ENCODE peak calls at places on chromosomes 4 and X, in five cellular contexts. Y is HEK293T; E is C1 segment of cervical spinal cord; P is HCEC 1CT; T is stimulated activated CD4-positive, alpha-beta T cell treated with anti-CD3 and anti-CD28 coated beads, Interleukin-15, amount 100 ng/mL, for 24 hours. N is an unnamed sample.
A peak's percentile ranks its signal among the peaks of the same experiment; 100 is the strongest.

GRCh38 chrX:101483705-101484104 is 1.6 kb upstream of the ARMCX4 start:
- DNase-seq in Y (no peak), E (no peak), P (no peak), T (no peak), N (no peak)

GRCh38 chr4:158606969-158607368 is 64.7 kb downstream of the C4orf46 start:
- DNase-seq in Y (no peak), E (no peak), P (no peak), T (no peak), N (no peak)

GRCh38 chrX:153365670-153366069 is 31.7 kb downstream of the ZNF275 start:
- DNase-seq in Y (no peak), E (no peak), P (no peak), T (no peak), N (no peak)

GRCh38 chr4:136935305-136935704 is 597.0 kb downstream of the PCDH18 start:
- DNase-seq in Y (no peak), E (no peak), P (no peak), T (no peak), N (no peak)

GRCh38 chrX:125710403-125711062 is 390.9 kb downstream of the TEX13C start:
- DNase-seq in Y (no peak), E (no peak), P (no peak), T (no peak), N (no peak)

GRCh38 chrX:11341274-11342256 is 48.4 kb downstream of the AMELX start:
- DNase-seq in Y (no peak), E (no peak), P (peak; percentile 89), T (peak; percentile 5), N (no peak)

GRCh38 chr4:78346222-78346621 is 205.3 kb upstream of the ANXA3 start:
- DNase-seq in Y (no peak), E (no peak), P (no peak), T (no peak), N (no peak)

GRCh38 chrX:2627272-2627867 is 63.7 kb upstream of the CD99 start:
- DNase-seq in Y (peak; percentile 34), E (no peak), P (peak; percentile 47), T (peak; percentile 57), N (peak; percentile 60)